ENCODE peak calls at places on chromosomes 12 and 14, in five cellular contexts. X, P, W, S and D are unnamed samples.
A peak's percentile ranks its signal among the peaks of the same experiment; 100 is the strongest.

GRCh38 chr12:109264095-109264942 is 44.8 kb downstream of the FOXN4 start:
- DNase-seq in X (no peak), S (peak; percentile 97), P (peak; percentile 62), W (peak; percentile 91), D (peak; percentile 83)

GRCh38 chr14:85565862-85566296 is 35.9 kb downstream of the FLRT2 start:
- DNase-seq in X (no peak), W (no peak), S (no peak), P (peak; percentile 81), D (peak; percentile 37)

GRCh38 chr12:12376636-12377448 is 20.0 kb downstream of the BORCS5 start:
- DNase-seq in W (peak; percentile 93), X (peak; percentile 90), P (peak; percentile 85), S (peak; percentile 78), D (peak; percentile 87)

GRCh38 chr12:101832030-101832429 is 1.3 kb upstream of the GNPTAB start:
- DNase-seq in W (no peak), X (no peak), S (no peak), P (peak; percentile 6), D (no peak)

GRCh38 chr14:58898655-58899316 is 261.0 kb downstream of the DACT1 start:
- DNase-seq in W (peak; percentile 4), S (no peak), P (peak; percentile 95), X (no peak), D (no peak)

GRCh38 chr12:66441905-66442559 is 139.7 kb downstream of the HELB start:
- DNase-seq in S (peak; percentile 20), W (no peak), X (no peak), P (no peak), D (no peak)

GRCh38 chr14:44782775-44783238 is 178.9 kb downstream of the KLHL28 start:
- DNase-seq in W (no peak), X (no peak), P (no peak), S (peak; percentile 27), D (peak; percentile 49)

GRCh38 chr14:86723254-86723624 is 1193.3 kb downstream of the FLRT2 start:
- DNase-seq in S (no peak), X (no peak), P (no peak), W (no peak), D (no peak)

GRCh38 chr14:68233385-68233784 is 413.8 kb downstream of the RAD51B start:
- DNase-seq in P (no peak), X (no peak), S (no peak), W (no peak), D (no peak)

GRCh38 chr12:89382366-89382765 is 30.1 kb upstream of the DUSP6 start:
- DNase-seq in X (no peak), P (no peak), W (no peak), S (no peak), D (no peak)

GRCh38 chr12:116448165-116448756 is 110.9 kb upstream of the MAP1LC3B2 start:
- DNase-seq in W (no peak), X (no peak), P (no peak), S (peak; percentile 17), D (no peak)

GRCh38 chr14:74792249-74793039 is 29.3 kb downstream of the YLPM1 start:
- DNase-seq in W (no peak), X (no peak), P (peak; percentile 15), S (peak; percentile 23), D (peak; percentile 10)

GRCh38 chr14:101109981-101110728 is 206.6 kb upstream of the RTL1 start:
- DNase-seq in S (no peak), W (no peak), X (no peak), P (no peak), D (no peak)

GRCh38 chr14:36570065-36570464 is 12.3 kb downstream of the NKX2-8 start:
- DNase-seq in X (no peak), P (no peak), S (no peak), W (peak; percentile 39), D (no peak)

GRCh38 chr12:168763-169525 is 45.0 kb downstream of the SLC6A12 start:
- DNase-seq in S (no peak), W (no peak), P (no peak), X (no peak), D (no peak)

GRCh38 chr12:15584366-15585041 is 204.7 kb downstream of the EPS8 start:
- DNase-seq in W (peak; percentile 77), P (peak; percentile 83), S (peak; percentile 28), X (no peak), D (peak; percentile 81)

GRCh38 chr14:61477845-61478438 is 156.6 kb downstream of the PRKCH start:
- DNase-seq in X (no peak), P (peak; percentile 55), S (no peak), W (no peak), D (no peak)

GRCh38 chr12:47818701-47819543 is 781 bp downstream of the HDAC7 start:
- DNase-seq in X (no peak), S (peak; percentile 75), W (peak; percentile 59), P (no peak), D (peak; percentile 33)

GRCh38 chr12:70078161-70078560 is 165.1 kb upstream of the CNOT2 start:
- DNase-seq in X (no peak), S (no peak), P (no peak), W (no peak), D (no peak)

GRCh38 chr12:109255377-109255776 is 53.7 kb downstream of the FOXN4 start:
- DNase-seq in S (peak; percentile 37), P (peak; percentile 13), X (no peak), W (no peak), D (peak; percentile 54)

GRCh38 chr14:29906256-29906885 is 21.3 kb downstream of the PRKD1 start:
- DNase-seq in W (no peak), S (peak; percentile 7), X (no peak), P (peak; percentile 84), D (no peak)

GRCh38 chr12:32032205-32032810 is 73.1 kb downstream of the RESF1 start:
- DNase-seq in P (no peak), S (peak; percentile 45), W (no peak), X (no peak), D (no peak)

GRCh38 chr12:57605308-57606015 is 838 bp downstream of the DTX3 start:
- DNase-seq in S (no peak), X (no peak), P (peak; percentile 11), W (no peak), D (peak; percentile 51)

GRCh38 chr12:110354172-110354780 is 49.2 kb downstream of the ANAPC7 start:
- DNase-seq in W (no peak), P (no peak), S (no peak), X (no peak), D (no peak)

GRCh38 chr12:117897379-117898161 is 71.2 kb downstream of the KSR2 start:
- DNase-seq in P (no peak), S (no peak), X (peak; percentile 13), W (no peak), D (no peak)

GRCh38 chr12:57093412-57094193 is 4.7 kb downstream of the NAB2 start:
- DNase-seq in P (peak; percentile 93), S (peak; percentile 89), X (no peak), W (peak; percentile 38), D (peak; percentile 62)

GRCh38 chr14:77032854-77033621 is 4.5 kb upstream of the IRF2BPL start:
- DNase-seq in W (peak; percentile 92), S (peak; percentile 75), P (peak; percentile 99), X (peak; percentile 80), D (peak; percentile 93)

GRCh38 chr12:31001581-31002360 is 71.9 kb upstream of the DDX11 start:
- DNase-seq in P (no peak), W (no peak), S (no peak), X (no peak), D (no peak)

GRCh38 chr12:21831671-21832357 is 57.3 kb upstream of the KCNJ8 start:
- DNase-seq in P (peak; percentile 95), W (no peak), S (no peak), X (no peak), D (no peak)

GRCh38 chr14:52351191-52351560 is 37.1 kb downstream of the PTGER2 start:
- DNase-seq in S (no peak), P (peak; percentile 59), W (no peak), X (no peak), D (no peak)

GRCh38 chr14:58299665-58300202 is 1.4 kb downstream of the ARID4A start:
- DNase-seq in X (no peak), S (peak; percentile 15), W (no peak), P (no peak), D (peak; percentile 24)

GRCh38 chr14:90114554-90114953 is 52.8 kb downstream of the KCNK13 start:
- DNase-seq in X (no peak), P (no peak), S (peak; percentile 18), W (no peak), D (peak; percentile 29)

GRCh38 chr12:113241191-113242017 is 20.1 kb downstream of the TPCN1 start:
- DNase-seq in W (no peak), X (no peak), P (peak; percentile 82), S (no peak), D (no peak)

GRCh38 chr14:102140027-102140749 is 491 bp downstream of the WDR20 start:
- DNase-seq in W (peak; percentile 20), P (no peak), S (peak; percentile 15), X (no peak), D (no peak)

GRCh38 chr12:131980263-131980662 is 30.5 kb downstream of the EP400 start:
- DNase-seq in P (peak; percentile 43), X (no peak), W (no peak), S (no peak), D (peak; percentile 37)

GRCh38 chr14:65566820-65567522 is 154.4 kb downstream of the FUT8 start:
- DNase-seq in P (no peak), W (no peak), X (no peak), S (no peak), D (no peak)